ENCODE peak calls at places on chromosomes 5 and 9, in four cellular contexts. One of them, this sample, is unnamed.

GRCh38 chr5:154449786-154450185 is 4.0 kb downstream of the SAP30L start:
- DNase-seq in sciatic nerve: no peak
- DNase-seq in activated CD4-positive, alpha-beta T cell treated with anti-CD3 and anti-CD28 coated beads for 48 hours: no peak
- DNase-seq in neuronal stem cell: no peak
- DNase-seq in this sample: no peak

GRCh38 chr9:109856785-109857184 is 76.8 kb downstream of the PALM2AKAP2 start:
- DNase-seq in activated CD4-positive, alpha-beta T cell treated with anti-CD3 and anti-CD28 coated beads for 48 hours: no peak
- DNase-seq in sciatic nerve: no peak
- DNase-seq in neuronal stem cell: no peak
- DNase-seq in this sample: no peak

GRCh38 chr5:111551120-111551519 is 38.8 kb upstream of the STARD4 start:
- DNase-seq in sciatic nerve: no peak
- DNase-seq in activated CD4-positive, alpha-beta T cell treated with anti-CD3 and anti-CD28 coated beads for 48 hours: no peak
- DNase-seq in neuronal stem cell: no peak
- DNase-seq in this sample: no peak

GRCh38 chr5:88820581-88820980 is 62.4 kb downstream of the MEF2C start:
- DNase-seq in sciatic nerve: no peak
- DNase-seq in activated CD4-positive, alpha-beta T cell treated with anti-CD3 and anti-CD28 coated beads for 48 hours: no peak
- DNase-seq in neuronal stem cell: no peak
- DNase-seq in this sample: no peak

GRCh38 chr9:77956555-77956954 is 75.1 kb downstream of the GNAQ start:
- DNase-seq in sciatic nerve: no peak
- DNase-seq in activated CD4-positive, alpha-beta T cell treated with anti-CD3 and anti-CD28 coated beads for 48 hours: no peak
- DNase-seq in neuronal stem cell: no peak
- DNase-seq in this sample: no peak

GRCh38 chr5:18745988-18746615 is 1111.8 kb downstream of the TAF11L14 start:
- DNase-seq in neuronal stem cell: no peak
- DNase-seq in sciatic nerve: no peak
- DNase-seq in activated CD4-positive, alpha-beta T cell treated with anti-CD3 and anti-CD28 coated beads for 48 hours: peak
- DNase-seq in this sample: peak

GRCh38 chr9:38371495-38371894 is 21.0 kb upstream of the ALDH1B1 start:
- DNase-seq in neuronal stem cell: no peak
- DNase-seq in sciatic nerve: no peak
- DNase-seq in activated CD4-positive, alpha-beta T cell treated with anti-CD3 and anti-CD28 coated beads for 48 hours: peak
- DNase-seq in this sample: peak

GRCh38 chr5:80755634-80756033 is 100.9 kb upstream of the DHFR start:
- DNase-seq in neuronal stem cell: no peak
- DNase-seq in activated CD4-positive, alpha-beta T cell treated with anti-CD3 and anti-CD28 coated beads for 48 hours: peak
- DNase-seq in sciatic nerve: no peak
- DNase-seq in this sample: no peak

This sample was measured in left lobe of liver.